ENCODE peak calls at places on chromosomes 7 and 10, in five cellular contexts. N is activated CD4-positive, CD25-positive, alpha-beta regulatory T cell treated with anti-CD3 and anti-CD28 coated beads, Interleukin-2, amount 50 U/mL, for 72 hours; H is iris pigment epithelial cell; D is nephron progenitor cell; X is AG08395. E is an unnamed sample.

GRCh38 chr7:81264116-81264515 is 345.3 kb upstream of the SEMA3C start:
- DNase-seq in N (no peak), H (no peak), D (no peak), X (no peak), E (no peak)

GRCh38 chr7:3673524-3673923 is 372.5 kb downstream of the SDK1 start:
- DNase-seq in N (peak), H (peak), D (peak), X (no peak), E (no peak)

GRCh38 chr7:45178241-45179225 is 20.9 kb downstream of the RAMP3 start:
- DNase-seq in N (peak), H (no peak), D (no peak), X (no peak), E (no peak)

GRCh38 chr10:113148899-113149298 is 198.9 kb downstream of the TCF7L2 start:
- DNase-seq in N (no peak), H (no peak), D (no peak), X (no peak), E (no peak)

GRCh38 chr10:118689070-118689858 is 65.5 kb downstream of the CACUL1 start:
- DNase-seq in N (no peak), H (no peak), D (no peak), X (no peak), E (no peak)

GRCh38 chr7:116588225-116588624 is 63.4 kb downstream of the CAV1 start:
- DNase-seq in N (no peak), H (peak), D (no peak), X (peak), E (no peak)

GRCh38 chr7:44380831-44381493 is 55.6 kb upstream of the CAMK2B start:
- DNase-seq in N (no peak), H (peak), D (no peak), X (no peak), E (no peak)

GRCh38 chr7:21690717-21691116 is 147.9 kb downstream of the DNAH11 start:
- DNase-seq in N (no peak), H (no peak), D (no peak), X (no peak), E (no peak)

GRCh38 chr10:102451105-102451969 is at the start of gene C10orf95:
- DNase-seq in N (no peak), H (no peak), D (peak), X (no peak), E (peak)

GRCh38 chr7:64667311-64667710 is 1.4 kb downstream of the ZNF107 start:
- DNase-seq in N (no peak), H (no peak), D (no peak), X (no peak), E (no peak)

GRCh38 chr10:124697837-124698559 is 46.2 kb downstream of the FAM53B start:
- DNase-seq in N (no peak), H (no peak), D (no peak), X (peak), E (peak)

GRCh38 chr10:778626-779330 is 89.3 kb upstream of the DIP2C start:
- DNase-seq in N (no peak), H (peak), D (no peak), X (no peak), E (no peak)

GRCh38 chr7:42475082-42475481 is 238.1 kb upstream of the GLI3 start:
- DNase-seq in N (no peak), H (no peak), D (no peak), X (no peak), E (no peak)

GRCh38 chr10:18005781-18006456 is 54.2 kb downstream of the SLC39A12 start:
- DNase-seq in N (no peak), H (peak), D (no peak), X (peak), E (no peak)

GRCh38 chr7:140423501-140423900 is 19.6 kb downstream of the RAB19 start:
- DNase-seq in N (no peak), H (no peak), D (no peak), X (no peak), E (no peak)

GRCh38 chr10:131651674-131652093 is 249.1 kb upstream of the PPP2R2D start:
- DNase-seq in N (no peak), H (no peak), D (peak), X (no peak), E (no peak)

GRCh38 chr10:87817291-87817872 is 644 bp downstream of the ATAD1 start:
- DNase-seq in N (no peak), H (peak), D (no peak), X (no peak), E (no peak)

GRCh38 chr7:1085910-1086421 is 1.9 kb upstream of the GPER1 start:
- DNase-seq in N (no peak), H (no peak), D (no peak), X (peak), E (no peak)

GRCh38 chr10:125102216-125102615 is 58.1 kb downstream of the CTBP2 start:
- DNase-seq in N (no peak), H (peak), D (no peak), X (peak), E (peak)

GRCh38 chr7:80218723-80219122 is 84.1 kb downstream of the GNAI1 start:
- DNase-seq in N (no peak), H (peak), D (no peak), X (peak), E (no peak)

GRCh38 chr10:71220689-71221540 is 8.5 kb downstream of the UNC5B start:
- DNase-seq in N (no peak), H (no peak), D (no peak), X (no peak), E (no peak)

GRCh38 chr7:32574626-32575025 is 79.3 kb downstream of the AVL9 start:
- DNase-seq in N (no peak), H (no peak), D (no peak), X (no peak), E (no peak)

GRCh38 chr10:78410046-78410965 is 376.6 kb downstream of the RPS24 start:
- DNase-seq in N (no peak), H (no peak), D (no peak), X (no peak), E (no peak)

GRCh38 chr7:15113752-15114151 is 211.2 kb upstream of the DGKB start:
- DNase-seq in N (no peak), H (peak), D (no peak), X (no peak), E (no peak)